ENCODE peak calls at places on chromosomes 3 and 15, in four cellular contexts. Y is colonic mucosa, A is fibroblast of mammary gland, I is sigmoid colon. E is an unnamed sample.

GRCh38 chr3:94004301-94004910 is 24.0 kb downstream of the STX19 start:
- DNase-seq in A (peak; percentile 82), Y (no peak), I (no peak), E (no peak)

GRCh38 chr15:38714309-38715072 is 149.9 kb upstream of the RASGRP1 start:
- DNase-seq in A (peak; percentile 78), I (peak; percentile 72), Y (no peak), E (peak; percentile 58)

GRCh38 chr3:17782751-17783150 is 40.3 kb upstream of the TBC1D5 start:
- DNase-seq in A (no peak), Y (no peak), I (no peak), E (no peak)

GRCh38 chr3:105394177-105394576 is 27.5 kb downstream of the ALCAM start:
- DNase-seq in A (no peak), Y (no peak), I (no peak), E (no peak)

GRCh38 chr3:184234224-184234623 is 4.8 kb downstream of the VWA5B2 start:
- DNase-seq in I (no peak), A (peak; percentile 77), Y (no peak), E (peak; percentile 57)

GRCh38 chr3:112394008-112394616 is 61.2 kb downstream of the CD200 start:
- DNase-seq in A (peak; percentile 34), I (peak; percentile 73), Y (no peak), E (no peak)

GRCh38 chr3:21062724-21063436 is 688.1 kb downstream of the ZNF385D start:
- DNase-seq in A (no peak), I (no peak), Y (no peak), E (no peak)

GRCh38 chr15:53454843-53455721 is 304.4 kb downstream of the WDR72 start:
- DNase-seq in A (no peak), Y (no peak), I (no peak), E (no peak)

GRCh38 chr3:146277953-146278631 is 27.2 kb upstream of the PLSCR4 start:
- DNase-seq in Y (no peak), I (no peak), A (peak; percentile 96), E (no peak)

GRCh38 chr15:94075349-94075748 is 156.0 kb upstream of the MCTP2 start:
- DNase-seq in I (peak; percentile 94), Y (peak; percentile 29), A (peak; percentile 87), E (no peak)

GRCh38 chr3:129525341-129525968 is 3.0 kb upstream of the RHO start:
- DNase-seq in I (no peak), Y (no peak), A (peak; percentile 75), E (no peak)

GRCh38 chr3:145015243-145015642 is 1043.6 kb downstream of the DIPK2A start:
- DNase-seq in A (peak; percentile 88), I (no peak), Y (no peak), E (no peak)

GRCh38 chr3:56219894-56220805 is 248.1 kb downstream of the ERC2 start:
- DNase-seq in Y (no peak), I (no peak), A (no peak), E (no peak)

GRCh38 chr15:35669457-35670045 is 123.6 kb upstream of the DPH6 start:
- DNase-seq in I (no peak), Y (no peak), A (peak; percentile 26), E (no peak)

GRCh38 chr15:65632780-65633384 is 11.1 kb downstream of the SLC24A1 start:
- DNase-seq in A (no peak), I (no peak), Y (no peak), E (no peak)

GRCh38 chr3:45759851-45760250 is 36.5 kb downstream of the SLC6A20 start:
- DNase-seq in Y (no peak), I (no peak), A (no peak), E (no peak)

GRCh38 chr15:78242128-78242527 is 7.8 kb upstream of the ACSBG1 start:
- DNase-seq in A (peak; percentile 7), Y (peak; percentile 59), I (peak; percentile 36), E (no peak)

GRCh38 chr3:129365296-129365695 is 63.1 kb downstream of the EFCAB12 start:
- DNase-seq in Y (no peak), A (no peak), I (no peak), E (no peak)

GRCh38 chr3:158420654-158421396 is 150.2 kb upstream of the MLF1 start:
- DNase-seq in Y (no peak), I (no peak), A (peak; percentile 83), E (peak; percentile 84)

GRCh38 chr3:26484140-26484539 is 138.4 kb upstream of the LRRC3B start:
- DNase-seq in A (no peak), I (no peak), Y (no peak), E (no peak)

GRCh38 chr15:29143909-29144308 is 125.7 kb downstream of the NSMCE3 start:
- DNase-seq in I (no peak), Y (no peak), A (peak; percentile 75), E (peak; percentile 91)

GRCh38 chr3:178560759-178561158 is 24.5 kb downstream of the KCNMB2 start:
- DNase-seq in I (no peak), Y (no peak), A (no peak), E (no peak)

GRCh38 chr3:178562143-178562868 is 26.1 kb downstream of the KCNMB2 start:
- DNase-seq in Y (no peak), I (no peak), A (no peak), E (no peak)

GRCh38 chr3:178561239-178561638 is 25.0 kb downstream of the KCNMB2 start:
- DNase-seq in A (no peak), Y (no peak), I (no peak), E (no peak)

GRCh38 chr3:178562869-178563232 is 26.6 kb downstream of the KCNMB2 start:
- DNase-seq in A (peak; percentile 52), I (no peak), Y (no peak), E (no peak)

GRCh38 chr3:178558637-178559036 is 22.4 kb downstream of the KCNMB2 start:
- DNase-seq in Y (no peak), A (no peak), I (no peak), E (peak; percentile 67)
- H3K4me3 ChIP-seq in Y (no peak overlapping the region), A (no peak overlapping the region), I (no peak overlapping the region), E (peak overlapping the region; percentile 20)

DNA sequence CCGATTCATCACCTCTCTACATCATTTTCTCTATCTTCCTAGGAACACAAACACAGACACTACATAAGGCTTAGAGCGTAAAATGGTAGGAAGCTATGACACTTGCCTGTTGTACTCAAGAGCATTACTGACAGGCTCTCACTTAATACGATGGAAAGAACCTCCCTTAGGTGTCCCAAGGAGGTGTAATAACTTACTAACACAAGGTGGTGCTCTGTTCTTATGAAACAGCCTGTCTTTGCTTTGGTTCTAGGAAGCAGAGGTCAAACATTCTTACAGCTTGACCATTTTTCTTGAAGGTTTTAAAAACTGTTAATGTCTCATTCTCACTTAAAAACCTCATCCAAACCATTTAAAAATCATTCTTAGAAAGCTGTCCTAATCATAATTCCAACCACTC is 317.9 kb upstream of the AGTR1 start:
- DNase-seq in A (peak; percentile 76), Y (no peak), I (no peak), E (peak; percentile 41)
- TF ChIP-seq CTCF in A (peak; percentile 72), Y (peak; percentile 36), I (peak; percentile 55), E (peak; percentile 74)

DNA sequence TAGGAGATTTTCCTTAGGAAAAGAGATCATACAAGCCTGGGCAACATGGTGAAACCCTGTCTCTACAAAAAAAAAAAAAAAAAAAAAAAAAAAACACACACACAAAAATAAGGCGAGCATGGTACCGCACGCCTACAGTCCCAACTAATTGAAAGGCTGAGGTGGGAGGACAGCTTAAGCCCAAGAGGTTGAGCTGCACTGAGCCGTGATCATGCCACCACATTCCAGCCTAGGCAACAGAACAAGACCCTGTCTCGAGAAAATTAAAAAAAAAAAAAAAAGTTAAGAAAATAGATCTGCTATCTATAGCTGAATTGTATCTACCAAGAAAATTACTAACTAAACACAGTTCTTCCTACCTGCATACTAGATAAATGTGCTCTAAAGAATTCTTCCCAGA is 7.1 kb downstream of the MSL2 start:
- DNase-seq in I (no peak), A (no peak), Y (no peak), E (no peak)
- H3K4me3 ChIP-seq in I (no peak overlapping the region), A (no peak overlapping the region), Y (no peak overlapping the region), E (no peak overlapping the region)

DNA sequence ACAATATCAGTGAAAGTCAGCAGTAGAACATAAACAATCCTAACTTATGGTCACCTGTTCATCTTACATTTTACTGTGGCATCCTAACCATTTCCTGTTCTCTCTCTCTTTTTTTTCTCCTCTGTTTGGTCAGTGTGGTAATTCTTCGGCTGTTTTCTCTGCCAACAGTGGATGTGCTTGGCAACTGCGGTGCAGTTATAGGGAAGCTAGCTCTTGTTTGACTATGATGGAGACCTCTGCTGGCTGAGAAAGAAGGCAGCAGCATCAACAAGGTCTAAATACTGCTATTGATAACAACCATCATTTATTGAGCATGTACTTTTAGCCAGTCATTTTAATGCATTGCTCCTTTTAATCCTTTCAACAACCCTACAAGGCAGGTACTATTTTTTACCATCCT is 723 bp upstream of the DRD3 start:
- DNase-seq in Y (no peak), A (peak; percentile 38), I (no peak), E (no peak)
- TF ChIP-seq CTCF in Y (no peak), A (peak; percentile 29), I (no peak), E (peak; percentile 45)

DNA sequence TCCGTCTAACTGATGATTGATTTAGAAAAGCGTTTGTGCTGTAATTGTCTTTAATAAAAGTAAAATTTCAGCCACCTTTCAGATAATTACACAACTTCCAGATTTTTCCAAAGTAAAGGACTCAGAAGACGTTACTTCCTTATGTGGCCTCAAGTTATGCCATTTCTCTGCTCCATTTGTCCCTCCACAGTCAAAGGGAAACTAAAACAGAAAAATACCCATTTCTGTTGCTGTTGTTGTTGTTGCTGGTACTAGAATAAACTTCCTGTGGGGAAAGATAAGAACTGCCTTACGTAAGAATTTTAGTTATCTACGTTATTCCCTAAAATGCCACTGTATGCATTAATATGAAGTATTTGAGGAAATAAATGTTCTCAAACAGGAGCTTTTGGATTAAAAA is 153.9 kb downstream of the P3H2 start:
- DNase-seq in I (no peak), A (no peak), Y (no peak), E (no peak)
- H3K4me3 ChIP-seq in I (no peak overlapping the region), A (no peak overlapping the region), Y (no peak overlapping the region), E (no peak overlapping the region)

GRCh38 chr3:193826126-193826795 is 233.3 kb downstream of the OPA1 start:
- DNase-seq in I (no peak), Y (peak; percentile 54), A (peak; percentile 80), E (peak; percentile 71)

GRCh38 chr3:193824365-193824764 is 231.4 kb downstream of the OPA1 start:
- DNase-seq in A (no peak), I (no peak), Y (peak; percentile 55), E (no peak)

GRCh38 chr3:193827039-193827669 is 234.1 kb downstream of the OPA1 start:
- DNase-seq in I (no peak), Y (no peak), A (no peak), E (no peak)

GRCh38 chr3:193827831-193828230 is 234.8 kb downstream of the OPA1 start:
- DNase-seq in A (no peak), Y (no peak), I (no peak), E (no peak)

GRCh38 chr3:193825617-193826016 is 232.6 kb downstream of the OPA1 start:
- DNase-seq in A (no peak), I (no peak), Y (peak; percentile 16), E (no peak)
- TF ChIP-seq CTCF in A (no peak), I (no peak), Y (no peak), E (no peak)

DNA sequence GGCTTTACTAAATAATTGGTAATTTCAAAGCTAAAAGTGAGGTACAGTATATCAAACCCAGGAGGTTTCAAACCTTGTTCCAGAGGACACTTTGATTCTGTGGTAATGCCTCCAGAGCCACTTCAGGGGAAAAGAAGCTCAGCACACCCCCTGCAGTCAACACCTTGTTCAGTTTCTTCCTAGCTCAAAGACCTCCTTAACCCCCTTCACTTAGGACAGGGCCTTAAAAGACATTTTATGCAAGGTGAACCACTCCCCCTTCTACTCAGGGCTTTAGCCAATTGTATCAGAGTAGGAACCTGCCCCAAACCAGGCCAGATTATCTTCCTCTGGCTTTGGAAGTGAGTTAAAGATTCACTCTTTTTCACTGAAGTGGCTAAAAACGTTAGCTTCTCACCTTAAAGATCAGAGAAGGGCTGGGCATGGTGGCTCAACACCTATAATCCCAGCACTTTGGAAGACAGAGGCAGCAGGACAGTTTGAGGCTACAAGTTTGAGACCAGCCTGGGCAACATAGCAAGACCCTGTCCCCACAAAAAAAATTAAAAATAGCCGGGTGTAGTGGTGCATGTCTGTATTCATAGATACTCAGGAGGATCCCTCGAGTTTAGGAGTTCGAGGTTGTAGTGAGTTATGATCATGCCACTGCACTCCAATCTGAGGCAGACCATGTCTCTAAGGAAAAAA is 3.4 kb downstream of the DENND6A start:
- DNase-seq in Y (no peak), A (no peak), I (no peak), E (no peak)
- H3K4me3 ChIP-seq in Y (no peak overlapping the region), A (no peak overlapping the region), I (no peak overlapping the region), E (no peak overlapping the region)